ENCODE peak calls at places on chromosomes 5 and 9, in four cellular contexts. B is left ventricle myocardium inferior, Z is cardiac muscle cell, D is brain microvascular endothelial cell. M is an unnamed sample. For H3K27me3 and H3K36me3, the result is how much of the 10 kb centered on the place peaks cover.

GRCh38 chr9:137500666-137501397 is 41.7 kb upstream of the NSMF start:
- DNase-seq in B (no peak), Z (no peak), D (no peak), M (no peak)

GRCh38 chr9:128712451-128713410 is 10.4 kb downstream of the PKN3 start:
- DNase-seq in B (no peak), Z (no peak), D (no peak), M (peak)

GRCh38 chr5:67957374-67957773 is 258.2 kb upstream of the PIK3R1 start:
- DNase-seq in B (no peak), Z (no peak), D (no peak), M (no peak)

GRCh38 chr9:83070257-83070656 is 7.3 kb upstream of the RASEF start:
- DNase-seq in B (no peak), Z (no peak), D (no peak), M (no peak)

GRCh38 chr9:127561491-127562270 is 50.4 kb upstream of the STXBP1 start:
- DNase-seq in B (peak), Z (no peak), D (peak), M (peak)

GRCh38 chr5:59174248-59174844 is 591.5 kb downstream of the RAB3C start:
- DNase-seq in B (no peak), Z (peak), D (peak), M (no peak)

GRCh38 chr5:135214897-135215616 is 181.0 kb upstream of the PITX1 start:
- DNase-seq in B (no peak), Z (no peak), D (no peak), M (peak)

GRCh38 chr9:6681957-6682501 is 36.5 kb upstream of the GLDC start:
- DNase-seq in B (no peak), Z (no peak), D (no peak), M (no peak)

GRCh38 chr5:81191726-81192125 is 41.4 kb upstream of the CKMT2 start:
- DNase-seq in B (no peak), Z (no peak), D (no peak), M (no peak)

GRCh38 chr5:157607371-157608161 is 32.0 kb upstream of the ADAM19 start:
- DNase-seq in B (no peak), Z (no peak), D (peak), M (no peak)

GRCh38 chr5:36393656-36394438 is 92.1 kb upstream of the RANBP3L start:
- DNase-seq in B (no peak), Z (no peak), D (no peak), M (no peak)

DNA sequence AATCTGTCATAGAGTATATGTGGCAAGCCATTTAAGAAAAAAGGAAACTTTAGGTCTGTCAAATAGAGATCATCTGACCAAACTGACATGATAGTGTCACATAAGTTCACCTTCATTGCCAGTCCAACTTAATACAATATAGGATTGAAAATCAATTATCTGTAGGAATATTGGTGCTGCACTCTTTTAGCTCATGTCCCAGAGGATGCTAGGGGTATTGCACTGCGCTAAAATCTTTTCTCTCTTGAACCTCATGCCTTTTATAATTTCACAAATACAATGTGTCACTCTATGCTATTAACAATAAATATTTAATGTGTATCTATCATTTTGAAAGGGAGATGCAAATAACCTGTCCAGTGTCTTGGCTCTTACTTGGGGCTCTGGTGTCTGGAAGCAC is 72.4 kb upstream of the FAM120A start:
- DNase-seq in B (no peak), Z (no peak), D (no peak), M (no peak)
- TF ChIP-seq CTCF in B (no peak), Z (peak), D (no peak), M (peak)

GRCh38 chr5:147453901-147454814 is 55.7 kb downstream of the DPYSL3 start:
- DNase-seq in B (peak), Z (peak), D (peak), M (peak)

GRCh38 chr5:147452137-147452838 is 57.6 kb downstream of the DPYSL3 start:
- DNase-seq in B (no peak), Z (no peak), D (no peak), M (no peak)

GRCh38 chr5:147451125-147451524 is 58.7 kb downstream of the DPYSL3 start:
- DNase-seq in B (no peak), Z (no peak), D (no peak), M (no peak)

GRCh38 chr5:147448766-147449165 is 61.1 kb downstream of the DPYSL3 start:
- DNase-seq in B (no peak), Z (no peak), D (no peak), M (no peak)

GRCh38 chr5:147450596-147450995 is 59.3 kb downstream of the DPYSL3 start:
- DNase-seq in B (no peak), Z (no peak), D (no peak), M (no peak)
- H3K27me3 ChIP-seq in B (under half), Z (under half), D (under half), M (under half)

GRCh38 chr5:126831175-126831574 is 54.2 kb downstream of the LMNB1 start:
- DNase-seq in B (no peak), Z (no peak), D (no peak), M (no peak)

GRCh38 chr5:126829098-126829497 is 52.2 kb downstream of the LMNB1 start:
- DNase-seq in B (no peak), Z (no peak), D (no peak), M (no peak)

GRCh38 chr5:126830061-126830460 is 53.1 kb downstream of the LMNB1 start:
- DNase-seq in B (no peak), Z (no peak), D (no peak), M (no peak)

GRCh38 chr5:126826619-126827215 is 49.8 kb downstream of the LMNB1 start:
- DNase-seq in B (no peak), Z (no peak), D (no peak), M (no peak)
- H3K36me3 ChIP-seq in B (under half), Z (half or more), D (under half), M (under half)

GRCh38 chr5:124746252-124746915 is at the start of gene ZNF608:
- DNase-seq in B (no peak), Z (peak), D (peak), M (no peak)

GRCh38 chr5:124746916-124747769 is 704 bp upstream of the ZNF608 start:
- DNase-seq in B (peak), Z (peak), D (peak), M (peak)

GRCh38 chr5:124751031-124751430 is 4.6 kb upstream of the ZNF608 start:
- DNase-seq in B (no peak), Z (no peak), D (no peak), M (no peak)

GRCh38 chr5:124747770-124748686 is 1.6 kb upstream of the ZNF608 start:
- DNase-seq in B (no peak), Z (peak), D (no peak), M (no peak)

DNA sequence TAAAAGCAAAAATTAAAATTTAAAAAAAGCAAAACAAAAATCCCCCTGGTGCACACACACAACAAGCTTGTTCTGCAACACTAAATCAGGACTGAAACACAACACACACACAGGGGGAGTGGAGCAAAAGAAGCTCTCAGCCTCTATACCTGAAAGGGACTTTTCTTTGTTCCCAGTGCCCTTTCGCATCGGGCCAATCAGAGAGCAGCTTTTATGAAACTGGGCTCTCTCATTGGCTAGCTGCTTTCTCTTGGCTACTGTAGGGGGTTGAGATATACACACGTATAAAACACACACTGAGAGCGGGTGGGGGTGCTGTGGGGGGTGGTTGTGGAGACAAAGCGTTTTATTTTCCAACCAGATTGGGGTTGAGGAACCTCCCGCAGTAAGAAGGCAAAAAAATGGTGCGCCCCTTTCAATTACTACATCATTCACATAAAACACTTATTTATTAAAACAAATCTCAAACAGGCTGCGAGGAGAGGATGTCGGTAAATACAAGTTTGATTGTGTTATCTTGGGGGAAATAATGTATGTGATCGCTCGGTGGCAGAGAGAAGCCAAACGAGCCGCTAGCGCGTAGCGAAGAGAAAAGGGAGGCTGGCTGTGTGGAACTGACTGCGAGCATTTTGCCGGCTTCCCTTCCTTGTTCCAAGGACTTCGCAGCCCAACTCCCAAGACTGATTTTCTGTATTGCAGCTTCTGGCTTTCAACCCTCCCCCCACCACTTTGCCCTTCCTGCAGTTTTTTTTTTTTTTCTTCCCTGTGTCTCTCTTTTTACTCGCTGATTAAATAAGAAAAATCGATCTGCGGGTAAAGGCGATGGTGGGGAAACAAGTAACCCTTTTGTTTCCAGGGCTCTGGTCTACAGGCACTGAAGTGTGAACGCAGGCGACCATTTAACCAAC is 2.5 kb upstream of the ZNF608 start:
- DNase-seq in B (peak), Z (peak), D (peak), M (peak)
- TF ChIP-seq CTCF in B (no peak), Z (no peak), D (no peak), M (no peak)

GRCh38 chr9:91423785-91424402 is at the start of gene NFIL3:
- DNase-seq in B (peak), Z (peak), D (peak), M (peak)

GRCh38 chr9:91421987-91422765 is 1.5 kb downstream of the NFIL3 start:
- DNase-seq in B (no peak), Z (peak), D (peak), M (no peak)

GRCh38 chr9:91421022-91421765 is 2.4 kb downstream of the NFIL3 start:
- DNase-seq in B (peak), Z (peak), D (peak), M (peak)

GRCh38 chr9:91424403-91425176 is 958 bp upstream of the NFIL3 start:
- DNase-seq in B (peak), Z (peak), D (peak), M (peak)

DNA sequence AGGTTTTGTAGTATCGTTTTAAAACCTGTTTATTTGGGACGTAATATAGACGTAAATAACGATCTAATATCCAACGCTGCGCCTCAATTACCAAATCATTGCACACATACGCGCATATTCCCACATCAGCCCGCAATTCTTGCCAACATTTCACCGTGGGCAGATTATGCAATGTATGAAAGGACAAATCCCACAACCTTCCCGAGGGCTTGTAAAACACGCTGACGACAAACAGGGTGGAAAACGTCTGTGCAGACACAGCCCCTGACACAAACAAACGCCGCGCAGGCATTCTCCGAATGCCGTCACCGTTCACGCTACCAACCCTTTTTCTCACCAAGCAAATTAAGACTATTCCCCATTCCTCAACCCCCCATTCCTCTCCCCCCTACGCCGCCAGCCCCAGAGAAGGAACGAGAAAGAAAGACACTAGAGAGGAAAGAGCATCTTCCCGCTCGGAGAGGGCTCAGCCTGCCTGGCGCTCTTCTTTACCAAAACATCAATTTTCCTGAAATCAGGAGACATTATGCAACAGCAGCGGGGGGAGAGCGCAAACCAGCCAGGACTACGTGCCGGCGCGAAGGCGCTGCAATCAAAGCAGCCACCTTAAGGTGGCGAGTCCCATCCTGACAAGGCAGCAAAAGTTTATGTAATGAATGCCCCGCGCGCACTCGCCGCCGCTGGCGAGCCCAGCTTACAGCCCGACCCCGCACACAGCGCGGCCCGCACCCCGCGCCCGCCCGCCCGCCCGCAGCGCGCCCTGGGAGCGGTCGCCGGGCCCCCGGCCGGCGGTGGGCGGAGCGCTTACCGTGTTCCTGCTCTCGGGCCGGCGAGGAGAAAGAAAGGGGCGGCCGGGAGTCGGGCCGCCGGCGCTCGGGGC is 560 bp downstream of the NFIL3 start:
- DNase-seq in B (peak), Z (peak), D (peak), M (peak)
- H3K27me3 ChIP-seq in B (under half), Z (under half), D (under half), M (under half)

GRCh38 chr5:112735702-112736101 is 2.0 kb upstream of the APC start:
- DNase-seq in B (no peak), Z (no peak), D (no peak), M (no peak)

GRCh38 chr5:112734597-112734996 is 3.1 kb upstream of the APC start:
- DNase-seq in B (no peak), Z (no peak), D (no peak), M (no peak)

GRCh38 chr5:112737088-112737471 is 605 bp upstream of the APC start:
- DNase-seq in B (no peak), Z (no peak), D (no peak), M (no peak)

GRCh38 chr5:112738180-112738560 is 485 bp downstream of the APC start:
- DNase-seq in B (no peak), Z (no peak), D (peak), M (no peak)

DNA sequence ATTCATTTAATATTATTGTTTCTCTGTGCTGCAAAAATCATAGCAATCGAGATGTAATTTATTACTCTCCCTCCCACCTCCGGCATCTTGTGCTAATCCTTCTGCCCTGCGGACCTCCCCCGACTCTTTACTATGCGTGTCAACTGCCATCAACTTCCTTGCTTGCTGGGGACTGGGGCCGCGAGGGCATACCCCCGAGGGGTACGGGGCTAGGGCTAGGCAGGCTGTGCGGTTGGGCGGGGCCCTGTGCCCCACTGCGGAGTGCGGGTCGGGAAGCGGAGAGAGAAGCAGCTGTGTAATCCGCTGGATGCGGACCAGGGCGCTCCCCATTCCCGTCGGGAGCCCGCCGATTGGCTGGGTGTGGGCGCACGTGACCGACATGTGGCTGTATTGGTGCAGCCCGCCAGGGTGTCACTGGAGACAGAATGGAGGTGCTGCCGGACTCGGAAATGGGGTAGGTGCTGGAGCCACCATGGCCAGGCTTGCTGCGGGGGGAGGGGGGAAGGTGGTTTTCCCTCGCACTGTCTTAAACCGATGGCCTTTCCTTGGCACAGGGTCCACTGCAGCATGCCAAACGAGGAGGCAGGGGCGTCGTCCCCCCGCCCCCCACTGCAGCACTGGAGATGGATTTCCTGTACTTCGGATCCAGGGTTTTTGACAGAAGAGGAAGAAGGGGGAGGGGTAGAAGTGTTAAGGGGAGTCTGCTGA is at the start of gene APC:
- DNase-seq in B (peak), Z (peak), D (peak), M (peak)
- H3K36me3 ChIP-seq in B (under half), Z (under half), D (under half), M (under half)

GRCh38 chr9:109953813-109954489 is 174.0 kb downstream of the PALM2AKAP2 start:
- DNase-seq in B (no peak), Z (no peak), D (no peak), M (no peak)
- TF ChIP-seq CTCF in B (no peak), Z (no peak), D (peak), M (peak)

DNA sequence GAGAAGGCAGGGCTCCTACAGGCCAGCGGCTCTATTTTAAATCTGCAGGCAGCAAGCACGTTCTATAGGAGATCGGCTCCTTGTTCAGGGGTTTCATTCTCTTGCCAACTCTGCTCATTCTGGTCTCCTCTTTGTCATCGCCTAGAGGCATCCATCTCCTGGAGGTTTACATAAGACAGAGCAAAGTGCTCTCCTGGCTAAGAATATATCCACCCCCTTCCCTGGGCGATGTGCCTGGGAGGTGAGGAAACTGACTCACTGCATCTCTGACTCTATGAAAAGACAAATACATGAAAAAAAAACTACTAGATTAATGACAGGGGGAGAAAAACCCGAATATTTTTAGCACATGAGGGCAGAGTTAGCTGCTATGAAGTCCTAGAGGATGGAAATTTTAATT is 146.1 kb downstream of the CARTPT start:
- DNase-seq in B (no peak), Z (peak), D (peak), M (no peak)
- H3K27me3 ChIP-seq in B (under half), Z (under half), D (under half), M (under half)

M was measured in upper lobe of right lung.